ENCODE peak calls at places on chromosomes 13 and 19, in six cellular contexts. L is stomach; F is left ventricle myocardium inferior; X is colonic mucosa; N is CD8-positive, alpha-beta memory T cell; M is lung. E is an unnamed sample. For H3K9me3, the result is how much of the 10 kb centered on the place peaks cover.

GRCh38 chr19:459724-460511 is 915 bp downstream of the SHC2 start:
- DNase-seq in L (peak), F (peak), X (peak), N (no peak), M (peak), E (no peak)

GRCh38 chr13:109251958-109252357 is 534.4 kb downstream of the IRS2 start:
- DNase-seq in L (no peak), F (no peak), X (no peak), N (no peak), M (no peak), E (no peak)

GRCh38 chr13:51619614-51620013 is 35.4 kb downstream of the WDFY2 start:
- DNase-seq in L (no peak), F (no peak), X (no peak), N (no peak), M (no peak), E (no peak)

GRCh38 chr13:107421028-107421427 is 794.3 kb downstream of the LIG4 start:
- DNase-seq in L (no peak), F (no peak), X (no peak), N (no peak), M (no peak), E (no peak)

GRCh38 chr13:101661839-101662238 is 209.4 kb downstream of the ITGBL1 start:
- DNase-seq in L (no peak), F (no peak), X (no peak), N (no peak), M (no peak), E (no peak)

GRCh38 chr13:110380359-110381028 is 73.4 kb downstream of the COL4A2 start:
- DNase-seq in L (no peak), F (no peak), X (no peak), N (no peak), M (no peak), E (no peak)

GRCh38 chr19:44626067-44626624 is 12.8 kb downstream of the IGSF23 start:
- DNase-seq in L (no peak), F (no peak), X (no peak), N (no peak), M (peak), E (no peak)

GRCh38 chr13:36356058-36356457 is 9.9 kb upstream of the SPART start:
- DNase-seq in L (no peak), F (no peak), X (no peak), N (no peak), M (no peak), E (no peak)

GRCh38 chr19:30309983-30310805 is 62.0 kb upstream of the ZNF536 start:
- DNase-seq in L (no peak), F (no peak), X (no peak), N (no peak), M (no peak), E (no peak)

GRCh38 chr13:112416647-112417046 is 40.5 kb downstream of the SPACA7 start:
- DNase-seq in L (no peak), F (no peak), X (no peak), N (no peak), M (no peak), E (no peak)

DNA sequence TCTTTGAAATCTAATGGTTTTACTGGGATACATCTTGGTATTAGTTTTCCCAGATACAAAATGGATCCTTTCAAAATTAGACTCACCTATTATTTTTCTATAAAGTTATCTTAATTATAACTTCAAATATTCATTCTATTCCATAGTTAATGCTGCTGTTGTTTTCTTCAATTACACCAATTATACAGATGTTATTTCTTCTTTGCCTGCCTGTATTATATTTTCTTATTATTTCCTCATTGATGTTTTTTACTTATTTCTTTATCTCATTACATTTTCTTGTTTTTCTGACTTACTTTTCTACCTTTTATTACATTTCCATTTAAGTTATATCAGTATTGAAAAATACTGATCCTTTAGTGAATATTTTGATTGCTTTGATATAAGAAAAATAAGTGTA is 40.9 kb downstream of the SPACA7 start:
- DNase-seq in L (no peak), F (no peak), X (no peak), N (no peak), M (no peak), E (no peak)
- H3K9me3 ChIP-seq in L (under half), F (half or more), X (under half), N (under half), M (under half), E (under half)

GRCh38 chr13:19181621-19182485 is at the start of gene TUBA3C:
- DNase-seq in L (peak), F (no peak), X (peak), N (no peak), M (peak), E (no peak)
- H3K9me3 ChIP-seq in L (under half), F (under half), X (under half), N (under half), M (under half), E (under half)

DNA sequence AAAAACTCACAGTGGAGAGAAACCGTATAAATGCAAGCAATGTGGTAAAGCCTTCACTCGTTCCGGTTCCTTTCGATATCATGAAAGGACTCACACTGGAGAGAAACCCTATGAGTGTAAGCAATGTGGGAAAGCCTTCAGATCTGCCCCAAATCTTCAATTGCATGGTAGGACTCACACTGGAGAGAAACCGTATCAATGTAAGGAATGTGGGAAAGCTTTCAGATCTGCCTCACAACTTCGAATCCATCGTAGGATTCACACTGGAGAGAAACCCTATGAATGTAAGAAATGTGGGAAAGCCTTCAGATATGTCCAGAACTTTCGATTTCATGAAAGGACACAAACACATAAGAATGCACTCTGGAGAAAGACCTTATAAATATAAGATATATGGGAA is 19.4 kb upstream of the ZNF69 start:
- DNase-seq in L (no peak), F (no peak), X (no peak), N (no peak), M (no peak), E (no peak)
- H3K9me3 ChIP-seq in L (under half), F (half or more), X (under half), N (under half), M (under half), E (under half)

GRCh38 chr19:3593156-3593555 is 7.9 kb downstream of the GIPC3 start:
- DNase-seq in L (no peak), F (no peak), X (no peak), N (no peak), M (no peak), E (no peak)
- H3K9me3 ChIP-seq in L (under half), F (under half), X (under half), N (under half), M (under half), E (under half)

GRCh38 chr19:4046946-4047683 is 19.6 kb downstream of the ZBTB7A start:
- DNase-seq in L (no peak), F (no peak), X (no peak), N (no peak), M (no peak), E (no peak)
- H3K9me3 ChIP-seq in L (under half), F (under half), X (under half), N (under half), M (under half), E (under half)

DNA sequence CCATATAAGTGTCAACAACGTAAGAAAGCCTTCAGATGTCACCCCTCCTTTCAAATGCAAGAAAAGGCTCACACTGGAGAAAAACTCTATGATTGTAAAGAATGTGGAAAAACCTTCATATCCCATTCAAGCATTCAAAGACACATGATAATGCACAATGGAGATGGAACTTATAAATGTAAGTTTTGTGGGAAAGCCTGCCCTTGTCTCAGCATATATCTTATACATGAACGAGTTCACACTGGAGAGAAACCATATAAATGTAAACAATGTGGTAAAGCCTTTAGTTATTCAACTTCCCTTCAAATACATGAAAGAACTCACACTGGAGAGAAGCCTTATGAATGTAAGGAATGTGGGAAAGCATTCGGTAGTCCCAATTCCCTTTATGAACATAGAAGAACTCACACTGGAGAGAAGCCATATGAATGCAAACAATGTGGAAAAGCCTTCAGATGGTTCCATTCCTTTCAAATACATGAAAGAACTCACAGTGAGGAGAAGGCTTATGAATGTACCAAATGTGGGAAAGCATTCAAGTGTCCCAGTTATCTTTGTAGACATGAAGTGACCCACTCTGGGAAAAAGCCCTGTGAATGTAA is 11.1 kb downstream of the ZNF844 start:
- DNase-seq in L (no peak), F (no peak), X (no peak), N (no peak), M (no peak), E (no peak)
- H3K9me3 ChIP-seq in L (half or more), F (half or more), X (under half), N (under half), M (half or more), E (under half)

GRCh38 chr19:3413796-3414327 is 47.5 kb downstream of the NFIC start:
- DNase-seq in L (no peak), F (no peak), X (no peak), N (no peak), M (no peak), E (no peak)
- H3K9me3 ChIP-seq in L (under half), F (under half), X (under half), N (under half), M (under half), E (under half)

E was measured in T-helper 17 cell.